ENCODE peak calls at places on chromosomes 7 and 10, in seven cellular contexts. C is HCT116, B is GM12878, W is HepG2, I is SK-N-SH, K is K562, D is H1. Y is an unnamed sample.

GRCh38 chr10:63384001-63384400 is 81.8 kb downstream of the JMJD1C start:
- DNase-seq in W (no peak), B (no peak), D (no peak), I (no peak), K (no peak), C (no peak), Y (no peak)

GRCh38 chr7:27179030-27179429 is 4.9 kb upstream of the HOXA10 start:
- DNase-seq in B (no peak), D (no peak), W (no peak), K (no peak), C (no peak), I (no peak), Y (no peak)

GRCh38 chr10:99329238-99329890 is at the start of gene CNNM1:
- DNase-seq in K (no peak), I (peak; percentile 86), D (no peak), C (no peak), W (no peak), B (no peak), Y (no peak)

GRCh38 chr7:128027485-128027980 is 3.7 kb downstream of the LRRC4 start:
- DNase-seq in W (no peak), B (no peak), K (no peak), D (no peak), I (no peak), C (no peak), Y (no peak)

GRCh38 chr10:123301077-123301875 is 147.1 kb downstream of the BUB3 start:
- DNase-seq in I (peak; percentile 40), W (no peak), D (no peak), K (peak; percentile 9), B (no peak), C (no peak), Y (no peak)

GRCh38 chr10:51699145-51699474 is 285 bp downstream of the CSTF2T start:
- DNase-seq in D (no peak), K (peak; percentile 41), W (no peak), B (no peak), I (no peak), C (no peak), Y (no peak)

GRCh38 chr10:62581351-62581750 is 207.2 kb downstream of the ZNF365 start:
- DNase-seq in D (no peak), B (no peak), C (no peak), I (no peak), W (no peak), K (no peak), Y (no peak)

GRCh38 chr7:137992738-137993394 is 9.0 kb downstream of the CREB3L2 start:
- DNase-seq in C (no peak), I (no peak), B (no peak), K (peak; percentile 33), D (no peak), W (peak; percentile 78), Y (peak; percentile 9)

GRCh38 chr7:83060218-83060617 is 102.5 kb downstream of the PCLO start:
- DNase-seq in I (peak; percentile 9), B (no peak), C (no peak), D (no peak), W (no peak), K (no peak), Y (no peak)

GRCh38 chr7:67423058-67423457 is 426.4 kb downstream of the TYW1 start:
- DNase-seq in B (no peak), C (no peak), I (peak; percentile 83), D (no peak), K (no peak), W (no peak), Y (no peak)

GRCh38 chr7:79770053-79770452 is 316.6 kb upstream of the MAGI2 start:
- DNase-seq in B (no peak), W (no peak), I (no peak), C (no peak), D (no peak), K (no peak), Y (no peak)

GRCh38 chr7:117186218-117186617 is 136.6 kb downstream of the WNT2 start:
- DNase-seq in B (no peak), D (no peak), I (no peak), W (no peak), K (no peak), C (no peak), Y (no peak)

GRCh38 chr10:59817806-59818205 is 64.6 kb upstream of the MRLN start:
- DNase-seq in I (no peak), C (no peak), B (no peak), D (no peak), W (no peak), K (no peak), Y (no peak)

GRCh38 chr10:93821051-93821772 is 63.5 kb downstream of the LGI1 start:
- DNase-seq in D (no peak), W (peak; percentile 14), C (peak; percentile 36), I (no peak), K (no peak), B (no peak), Y (peak; percentile 83)

GRCh38 chr10:29304259-29305030 is 15.6 kb downstream of the LYZL1 start:
- DNase-seq in K (peak; percentile 64), C (peak; percentile 62), I (peak; percentile 80), B (no peak), D (peak; percentile 15), W (peak; percentile 68), Y (peak; percentile 22)

GRCh38 chr7:130298927-130299326 is 6.0 kb downstream of the CPA4 start:
- DNase-seq in D (no peak), W (no peak), I (no peak), B (no peak), K (no peak), C (no peak), Y (peak; percentile 21)

GRCh38 chr10:78579995-78580394 is 488.8 kb upstream of the ZMIZ1 start:
- DNase-seq in W (peak; percentile 30), C (no peak), D (no peak), K (no peak), B (no peak), I (peak; percentile 52), Y (no peak)
- TF ChIP-seq JUND in W (no peak), C (no peak), D (no peak), K (no peak), B (no peak), I (no peak), Y (no peak)

DNA sequence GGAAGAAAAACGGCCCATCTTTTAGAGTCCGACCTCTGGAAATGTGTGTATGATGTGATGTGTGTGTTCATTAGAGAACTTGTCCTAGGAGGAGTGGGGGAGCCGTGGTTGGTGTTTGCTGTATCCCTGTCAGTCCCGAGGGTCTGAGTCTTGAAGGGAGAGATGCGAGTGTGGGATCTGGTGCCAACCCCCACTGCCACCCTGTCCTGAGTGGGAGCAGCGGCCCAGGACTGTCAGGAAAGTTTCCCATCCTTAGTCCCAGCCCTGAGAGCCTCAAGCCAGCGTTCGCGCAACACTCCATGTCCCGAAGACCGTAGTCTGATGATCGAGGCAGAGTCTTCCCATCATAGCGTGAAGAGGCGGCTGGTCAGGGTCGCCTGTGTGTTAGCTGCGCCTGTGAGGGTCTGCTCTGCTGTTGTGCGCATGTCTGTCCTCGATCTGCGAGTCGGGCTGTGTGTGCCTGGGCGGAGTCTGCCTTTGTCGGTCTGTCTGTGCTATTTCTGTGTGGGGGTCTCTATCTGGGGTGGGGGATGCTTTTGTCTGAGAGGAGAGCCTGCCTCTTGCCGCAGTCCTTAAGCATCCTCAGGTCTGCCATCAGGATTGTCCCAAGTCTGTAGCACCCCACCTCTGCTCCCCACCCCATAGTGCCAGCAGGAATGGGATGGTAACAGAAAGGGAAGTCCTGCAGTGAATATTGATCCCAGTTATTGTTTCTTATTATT is 516 bp upstream of the CHAT start:
- DNase-seq in I (no peak), W (no peak), B (no peak), K (no peak), D (no peak), C (no peak), Y (no peak)
- TF ChIP-seq JUND in I (no peak), W (no peak), B (no peak), K (no peak), D (no peak), C (no peak), Y (no peak)

DNA sequence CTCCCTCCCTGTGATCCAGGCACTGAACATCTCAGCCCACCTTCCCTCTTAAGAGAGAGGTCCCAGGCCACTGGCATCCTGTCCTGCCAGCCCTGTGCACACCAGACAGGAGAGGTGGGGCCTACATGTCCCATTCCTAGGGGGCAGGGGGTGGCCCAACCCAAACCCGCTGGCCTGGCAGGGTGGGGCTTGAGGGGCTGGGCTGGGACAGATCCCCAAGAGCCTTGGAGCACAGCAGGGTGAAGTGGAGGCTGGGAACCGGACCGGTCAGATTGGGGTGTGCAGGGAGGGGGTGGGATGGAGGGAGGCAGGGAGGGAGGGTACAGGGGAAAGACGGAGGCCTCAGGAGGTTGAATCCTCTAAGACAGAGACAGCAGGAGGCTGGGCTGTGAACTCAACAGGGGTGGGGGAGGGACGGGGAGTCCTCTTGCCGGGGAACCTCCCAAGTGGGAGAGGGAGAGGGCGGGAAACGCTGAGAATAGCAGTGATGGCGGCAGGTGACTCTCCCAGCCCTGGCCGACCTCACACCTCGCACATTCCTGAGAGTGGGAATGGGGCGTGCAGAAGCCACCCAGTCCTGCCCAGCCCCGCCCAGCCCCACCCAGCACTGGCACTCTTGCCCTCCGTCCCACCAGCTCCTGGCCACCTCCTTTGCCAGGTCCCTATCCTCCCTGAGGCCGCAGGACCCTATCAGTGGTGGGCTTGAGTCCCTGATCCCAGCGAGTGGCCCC is 6.7 kb downstream of the TSC22D4 start:
- DNase-seq in B (no peak), D (no peak), W (no peak), C (no peak), K (peak; percentile 56), I (no peak), Y (no peak)
- TF ChIP-seq JUND in B (no peak), D (no peak), W (no peak), C (no peak), K (no peak), I (no peak), Y (no peak)

GRCh38 chr10:116800356-116800929 is 48.9 kb upstream of the ENO4 start:
- DNase-seq in I (no peak), B (no peak), K (no peak), W (no peak), D (no peak), C (no peak), Y (no peak)
- TF ChIP-seq JUND in I (no peak), B (no peak), K (no peak), W (no peak), D (no peak), C (no peak), Y (no peak)

GRCh38 chr7:92835140-92835850 is 1.1 kb downstream of the CDK6 start:
- DNase-seq in B (no peak), I (peak; percentile 66), W (peak; percentile 87), D (no peak), C (peak; percentile 72), K (peak; percentile 67), Y (peak; percentile 21)

GRCh38 chr7:92834661-92835139 is 1.7 kb downstream of the CDK6 start:
- DNase-seq in W (no peak), K (peak; percentile 42), I (peak; percentile 62), D (no peak), C (no peak), B (no peak), Y (no peak)

GRCh38 chr7:92836489-92837213 is at the start of gene CDK6:
- DNase-seq in D (no peak), C (no peak), K (peak; percentile 89), W (peak; percentile 55), I (peak; percentile 79), B (no peak), Y (no peak)

GRCh38 chr7:92837214-92837749 is 909 bp upstream of the CDK6 start:
- DNase-seq in I (peak; percentile 5), W (peak; percentile 10), K (no peak), D (no peak), C (no peak), B (no peak), Y (no peak)

GRCh38 chr7:92835851-92836488 is 403 bp downstream of the CDK6 start:
- DNase-seq in C (no peak), B (no peak), W (peak; percentile 7), D (no peak), K (peak; percentile 81), I (peak; percentile 49), Y (no peak)
- TF ChIP-seq JUND in C (no peak), B (no peak), W (no peak), D (no peak), K (no peak), I (no peak), Y (no peak)

GRCh38 chr7:107486041-107486440 is 16.2 kb downstream of the GPR22 start:
- DNase-seq in C (no peak), D (no peak), I (no peak), W (no peak), B (no peak), K (no peak), Y (no peak)
- TF ChIP-seq JUND in C (no peak), D (no peak), I (no peak), W (no peak), B (no peak), K (no peak), Y (no peak)

Y was measured in T47D.